ENCODE peak calls at places on chromosomes 5 and 9, in ten cellular contexts. W, S, J, B, Q, X, L, P, T and M are unnamed samples.

GRCh38 chr9:69797680-69798079 is 22.9 kb upstream of the CFAP95 start:
- DNase-seq in J (no peak), Q (no peak), B (no peak), W (no peak), X (no peak), L (no peak), P (no peak), S (no peak), T (no peak), M (no peak)

GRCh38 chr9:34377402-34377741 is 674 bp upstream of the MYORG start:
- DNase-seq in P (no peak), Q (no peak), L (no peak), T (no peak), B (no peak), J (no peak), S (no peak), X (no peak), W (no peak), M (no peak)

GRCh38 chr9:112224401-112225289 is 49.5 kb upstream of the SUSD1 start:
- DNase-seq in J (peak), L (peak), T (peak), B (no peak), X (no peak), W (no peak), Q (no peak), P (no peak), S (no peak), M (peak)

GRCh38 chr9:136081113-136081825 is 13.8 kb downstream of the NACC2 start:
- DNase-seq in P (peak), T (no peak), X (no peak), W (no peak), J (peak), B (no peak), L (no peak), S (no peak), Q (no peak), M (no peak)

GRCh38 chr9:21961569-21961968 is 32.6 kb downstream of the CDKN2A start:
- DNase-seq in J (no peak), B (no peak), P (no peak), W (no peak), X (no peak), S (no peak), L (no peak), T (peak), Q (no peak), M (no peak)

GRCh38 chr5:110880413-110880812 is 141.6 kb downstream of the SLC25A46 start:
- DNase-seq in X (no peak), S (no peak), J (peak), L (peak), T (peak), Q (no peak), P (peak), W (no peak), B (peak), M (peak)

GRCh38 chr9:18806277-18806676 is 226.7 kb downstream of the SAXO1 start:
- DNase-seq in X (no peak), T (no peak), S (no peak), B (no peak), P (no peak), J (no peak), L (no peak), W (no peak), Q (no peak), M (no peak)

GRCh38 chr9:123544007-123544827 is 188.2 kb downstream of the CRB2 start:
- DNase-seq in X (no peak), W (peak), Q (no peak), P (no peak), L (peak), S (peak), J (peak), B (no peak), T (peak), M (peak)

GRCh38 chr9:97324954-97325353 is 17.5 kb downstream of the CCDC180 start:
- DNase-seq in B (no peak), S (no peak), L (no peak), P (no peak), Q (no peak), X (no peak), J (no peak), T (no peak), W (no peak), M (no peak)

GRCh38 chr5:152568101-152568500 is 163.0 kb upstream of the NMUR2 start:
- DNase-seq in W (no peak), L (no peak), Q (no peak), X (no peak), S (no peak), B (no peak), J (no peak), P (peak), T (no peak), M (peak)

GRCh38 chr9:123763910-123764588 is 165.9 kb downstream of the DENND1A start:
- DNase-seq in J (peak), S (no peak), B (peak), L (peak), T (peak), W (no peak), P (no peak), X (no peak), Q (no peak), M (peak)

GRCh38 chr9:75001719-75002421 is 26.2 kb downstream of the CARNMT1 start:
- DNase-seq in L (peak), J (peak), P (peak), S (peak), T (peak), X (no peak), B (peak), Q (no peak), W (peak), M (peak)

GRCh38 chr5:132455614-132456115 is 34.9 kb downstream of the IRF1 start:
- DNase-seq in T (no peak), S (no peak), X (no peak), L (no peak), Q (no peak), B (no peak), P (no peak), J (no peak), W (no peak), M (no peak)

GRCh38 chr5:73558950-73559349 is 6.5 kb downstream of the ANKRA2 start:
- DNase-seq in S (no peak), P (no peak), B (no peak), J (no peak), T (no peak), L (no peak), W (no peak), Q (no peak), X (no peak), M (no peak)

GRCh38 chr5:151123897-151124751 is 33.5 kb downstream of the ANXA6 start:
- DNase-seq in W (peak), X (peak), P (peak), L (peak), B (no peak), S (no peak), Q (no peak), T (peak), J (peak), M (peak)

GRCh38 chr5:83197326-83197725 is 120.0 kb downstream of the XRCC4 start:
- DNase-seq in S (no peak), T (no peak), P (no peak), Q (no peak), J (no peak), W (no peak), L (no peak), X (no peak), B (no peak), M (no peak)

GRCh38 chr5:26893078-26893477 is 145.3 kb downstream of the CDH9 start:
- DNase-seq in T (no peak), S (no peak), J (no peak), Q (no peak), B (no peak), P (no peak), W (no peak), X (no peak), L (no peak), M (no peak)

GRCh38 chr5:142202282-142202681 is 93.7 kb downstream of the NDFIP1 start:
- DNase-seq in L (peak), Q (no peak), T (no peak), B (peak), J (peak), S (no peak), P (no peak), W (peak), X (no peak), M (peak)

GRCh38 chr5:134133995-134134541 is 19.6 kb downstream of the TCF7 start:
- DNase-seq in J (no peak), T (no peak), W (no peak), L (no peak), X (peak), S (no peak), P (no peak), B (no peak), Q (peak), M (no peak)

GRCh38 chr5:68708156-68708841 is 385.5 kb upstream of the SLC30A5 start:
- DNase-seq in S (no peak), Q (no peak), T (no peak), J (no peak), P (no peak), W (no peak), B (no peak), X (no peak), L (no peak), M (peak)

GRCh38 chr9:70921126-70921525 is 200.3 kb downstream of the TRPM3 start:
- DNase-seq in W (no peak), P (no peak), B (no peak), T (peak), L (peak), Q (no peak), J (peak), X (no peak), S (no peak), M (peak)

GRCh38 chr5:149485655-149486615 is 65.3 kb downstream of the CSNK1A1 start:
- DNase-seq in S (peak), L (peak), Q (peak), B (peak), X (no peak), J (peak), W (peak), P (peak), T (peak), M (peak)

GRCh38 chr9:105341784-105342183 is 97.3 kb downstream of the SLC44A1 start:
- DNase-seq in X (no peak), W (peak), Q (no peak), S (no peak), L (no peak), J (peak), T (peak), B (no peak), P (no peak), M (peak)

GRCh38 chr9:106755727-106756126 is 107.2 kb upstream of the ZNF462 start:
- DNase-seq in P (no peak), X (no peak), Q (no peak), B (no peak), T (no peak), J (no peak), S (no peak), W (no peak), L (no peak), M (no peak)

GRCh38 chr5:138054863-138055558 is 22.1 kb upstream of the FAM13B start:
- DNase-seq in Q (no peak), L (peak), W (no peak), J (no peak), B (no peak), T (no peak), X (no peak), S (no peak), P (no peak), M (no peak)

GRCh38 chr9:136373300-136374182 is at the start of gene CARD9:
- DNase-seq in W (no peak), X (no peak), S (no peak), T (no peak), Q (peak), B (no peak), J (no peak), L (no peak), P (no peak), M (no peak)

GRCh38 chr9:107131108-107131799 is 151.8 kb upstream of the RAD23B start:
- DNase-seq in J (no peak), T (no peak), W (no peak), S (no peak), P (no peak), B (no peak), Q (no peak), X (no peak), L (no peak), M (no peak)

GRCh38 chr5:121572061-121572460 is 279.6 kb upstream of the FTMT start:
- DNase-seq in W (no peak), X (no peak), P (no peak), Q (no peak), T (peak), J (no peak), L (no peak), S (no peak), B (no peak), M (no peak)

GRCh38 chr9:99059074-99059894 is 45.6 kb upstream of the TGFBR1 start:
- DNase-seq in P (peak), S (no peak), W (no peak), T (no peak), Q (peak), L (no peak), J (no peak), B (no peak), X (no peak), M (no peak)

GRCh38 chr5:91339053-91339710 is 43.9 kb downstream of the ARRDC3 start:
- DNase-seq in B (peak), P (no peak), J (peak), Q (no peak), X (no peak), L (no peak), T (peak), S (no peak), W (peak), M (peak)

GRCh38 chr9:8389531-8389930 is 590.0 kb upstream of the DMAC1 start:
- DNase-seq in Q (no peak), W (peak), P (no peak), X (no peak), S (no peak), L (no peak), T (no peak), B (no peak), J (no peak), M (no peak)

GRCh38 chr9:136955943-136956335 is 3.9 kb downstream of the LCN12 start:
- DNase-seq in L (no peak), J (no peak), P (no peak), W (no peak), Q (no peak), S (no peak), X (no peak), T (no peak), B (no peak), M (no peak)

GRCh38 chr5:62780888-62781287 is 202.3 kb downstream of the LRRC70 start:
- DNase-seq in P (no peak), L (no peak), S (no peak), B (no peak), T (no peak), X (no peak), J (no peak), Q (no peak), W (no peak), M (no peak)

GRCh38 chr5:155753943-155754581 is 572.9 kb upstream of the SGCD start:
- DNase-seq in W (no peak), B (no peak), X (no peak), T (no peak), P (peak), J (no peak), L (no peak), Q (no peak), S (no peak), M (no peak)

GRCh38 chr9:89002987-89003386 is 11.7 kb downstream of the S1PR3 start:
- DNase-seq in Q (no peak), X (no peak), J (no peak), B (no peak), L (no peak), P (no peak), S (no peak), W (no peak), T (no peak), M (no peak)

GRCh38 chr9:89000281-89000875 is 9.1 kb downstream of the S1PR3 start:
- DNase-seq in S (no peak), P (no peak), B (no peak), J (no peak), W (no peak), T (no peak), X (no peak), L (no peak), Q (peak), M (no peak)

GRCh38 chr9:88998911-88999310 is 7.6 kb downstream of the S1PR3 start:
- DNase-seq in T (no peak), W (peak), L (no peak), J (peak), X (no peak), Q (peak), B (no peak), P (peak), S (no peak), M (peak)

GRCh38 chr9:89001917-89002540 is 10.8 kb downstream of the S1PR3 start:
- DNase-seq in X (no peak), J (no peak), Q (peak), S (no peak), L (no peak), T (no peak), P (no peak), W (no peak), B (no peak), M (no peak)

GRCh38 chr9:89000973-89001916 is 10.0 kb downstream of the S1PR3 start:
- DNase-seq in W (peak), Q (peak), P (peak), S (no peak), B (no peak), J (peak), L (peak), X (peak), T (peak), M (peak)
- H3K4me3 ChIP-seq in W (no peak), Q (no peak), P (no peak), S (no peak), B (peak), J (peak), L (no peak), X (no peak), T (peak), M (no peak)

GRCh38 chr5:89313804-89314588 is 431.0 kb upstream of the MEF2C start:
- DNase-seq in W (peak), X (no peak), J (peak), T (peak), Q (no peak), L (peak), S (no peak), B (peak), P (no peak), M (peak)

GRCh38 chr5:89308606-89309040 is 425.6 kb upstream of the MEF2C start:
- DNase-seq in X (no peak), S (no peak), J (no peak), W (no peak), P (no peak), L (no peak), Q (no peak), T (no peak), B (no peak), M (no peak)

GRCh38 chr5:89309268-89309667 is 426.3 kb upstream of the MEF2C start:
- DNase-seq in X (no peak), P (no peak), T (no peak), S (no peak), J (no peak), Q (no peak), L (no peak), W (no peak), B (no peak), M (no peak)

GRCh38 chr5:89315194-89315593 is 432.2 kb upstream of the MEF2C start:
- DNase-seq in W (no peak), Q (no peak), S (no peak), X (no peak), L (peak), B (no peak), T (no peak), P (no peak), J (peak), M (peak)

GRCh38 chr5:89313044-89313443 is 430.1 kb upstream of the MEF2C start:
- DNase-seq in J (peak), L (peak), B (peak), Q (no peak), T (peak), S (peak), P (no peak), W (peak), X (no peak), M (peak)
- H3K4me3 ChIP-seq in J (no peak), L (no peak), B (no peak), Q (no peak), T (no peak), S (no peak), P (no peak), W (no peak), X (no peak), M (no peak)

DNA sequence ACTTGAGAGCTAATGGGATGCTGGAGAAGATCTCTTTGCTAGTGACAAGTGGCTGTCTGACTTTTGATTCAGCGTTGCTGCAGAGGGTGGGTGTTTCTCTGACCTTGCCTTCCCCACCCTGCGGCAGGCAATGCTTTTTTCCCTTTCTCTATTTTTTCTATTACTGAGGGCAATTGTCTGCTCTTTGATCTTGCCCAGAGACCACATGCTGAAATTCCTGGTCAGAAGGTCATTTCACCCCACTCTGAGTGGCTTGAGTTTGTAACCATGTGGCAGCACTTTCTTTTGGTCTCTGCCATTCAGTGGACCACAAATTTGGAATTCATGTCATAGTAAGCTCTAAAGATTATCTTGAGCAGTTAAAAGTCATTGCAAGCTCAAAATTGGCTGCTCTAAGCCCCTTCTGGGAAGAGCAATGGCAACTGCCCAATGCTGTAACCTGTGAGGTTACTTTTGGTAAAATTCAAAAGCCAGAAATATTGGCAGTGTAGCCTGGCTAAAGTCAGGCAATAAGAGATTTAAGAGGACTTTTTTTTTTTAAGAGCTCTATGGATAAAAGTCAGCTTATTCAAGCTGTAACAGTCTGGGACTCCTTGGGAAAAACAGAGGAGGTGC is 30.4 kb upstream of the MTMR12 start:
- DNase-seq in B (no peak), X (no peak), Q (no peak), T (no peak), S (no peak), W (no peak), P (no peak), L (no peak), J (no peak), M (no peak)
- H3K4me3 ChIP-seq in B (no peak), X (no peak), Q (no peak), T (no peak), S (no peak), W (no peak), P (no peak), L (no peak), J (no peak), M (no peak)

GRCh38 chr9:35746583-35746982 is 2.4 kb downstream of the GBA2 start:
- DNase-seq in X (no peak), P (no peak), J (no peak), T (peak), S (no peak), W (peak), L (no peak), Q (no peak), B (no peak), M (no peak)

GRCh38 chr9:35748239-35748857 is 680 bp downstream of the GBA2 start:
- DNase-seq in S (no peak), T (peak), B (no peak), Q (no peak), X (no peak), P (no peak), W (peak), L (no peak), J (no peak), M (no peak)

GRCh38 chr9:35748858-35749514 is at the start of the genes GBA2 and RGP1:
- DNase-seq in Q (peak), P (peak), T (peak), S (no peak), X (peak), L (peak), B (no peak), W (peak), J (peak), M (peak)

GRCh38 chr9:35743880-35744518 is 5.0 kb downstream of the GBA2 start:
- DNase-seq in L (no peak), J (no peak), P (no peak), T (no peak), Q (no peak), S (no peak), X (no peak), B (no peak), W (no peak), M (no peak)

DNA sequence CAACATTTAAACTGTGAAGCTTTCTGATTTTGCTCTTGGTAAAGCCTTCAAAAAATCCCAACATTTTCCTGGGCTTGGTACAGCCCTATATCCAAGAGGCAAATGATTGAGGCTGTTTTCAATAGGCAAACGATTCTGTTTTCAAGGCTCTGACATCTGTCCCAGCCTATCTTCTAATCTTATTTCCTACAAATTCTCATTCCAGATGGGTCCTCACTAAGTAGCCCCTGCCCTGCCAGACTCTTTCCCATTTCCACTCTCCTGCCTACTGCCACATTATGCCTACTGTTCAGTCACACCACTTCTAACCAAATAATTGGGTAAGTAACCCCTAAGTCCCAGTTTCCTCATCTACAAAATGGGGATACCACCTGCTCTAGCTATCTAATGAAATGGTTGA is 3.5 kb downstream of the GBA2 start:
- DNase-seq in L (no peak), X (no peak), Q (no peak), J (no peak), S (no peak), P (no peak), W (no peak), B (no peak), T (no peak), M (no peak)
- H3K4me3 ChIP-seq in L (no peak), X (no peak), Q (peak), J (peak), S (peak), P (peak), W (peak), B (no peak), T (peak), M (no peak)

GRCh38 chr9:31320507-31320906 is 1063.9 kb upstream of the ACO1 start:
- DNase-seq in X (no peak), Q (no peak), J (no peak), P (no peak), B (no peak), W (no peak), S (no peak), T (no peak), L (no peak), M (no peak)
- H3K4me3 ChIP-seq in X (no peak), Q (no peak), J (no peak), P (no peak), B (no peak), W (no peak), S (no peak), T (no peak), L (no peak), M (no peak)

GRCh38 chr5:116576043-116576713 is 1.6 kb upstream of the SEMA6A start:
- DNase-seq in B (no peak), X (no peak), W (peak), T (peak), Q (peak), J (peak), L (no peak), S (no peak), P (peak), M (peak)
- H3K4me3 ChIP-seq in B (peak), X (no peak), W (peak), T (peak), Q (peak), J (peak), L (peak), S (peak), P (peak), M (peak)

GRCh38 chr5:95630394-95630917 is 10.6 kb downstream of the GPR150 start:
- DNase-seq in B (no peak), P (no peak), Q (no peak), W (no peak), X (no peak), T (no peak), S (no peak), J (no peak), L (no peak), M (no peak)
- H3K4me3 ChIP-seq in B (no peak), P (no peak), Q (no peak), W (no peak), X (no peak), T (no peak), S (no peak), J (no peak), L (no peak), M (no peak)